ENCODE peak calls at places on chromosomes 16 and 17, in seven cellular contexts. Q, H, U, G, N, R and X are unnamed samples. For H3K36me3, the result is how much of the 10 kb centered on the place peaks cover.

GRCh38 chr17:57489321-57489720 is 233.0 kb downstream of the MSI2 start:
- DNase-seq in Q (no peak), U (peak), G (no peak), N (no peak), H (no peak), R (no peak), X (no peak)

GRCh38 chr16:85735946-85736345 is 14.9 kb downstream of the C16orf74 start:
- DNase-seq in G (no peak), U (no peak), H (no peak), N (no peak), R (no peak), Q (no peak), X (no peak)

GRCh38 chr17:79923974-79924638 is 84.9 kb upstream of the CBX4 start:
- DNase-seq in Q (no peak), U (no peak), G (no peak), R (no peak), N (no peak), H (no peak), X (no peak)

GRCh38 chr16:48446534-48446920 is 61.3 kb upstream of the SIAH1 start:
- DNase-seq in H (no peak), N (no peak), G (peak), Q (no peak), U (no peak), R (no peak), X (no peak)

GRCh38 chr16:76278976-76279375 is 1.8 kb downstream of the CNTNAP4 start:
- DNase-seq in U (no peak), H (no peak), R (no peak), Q (no peak), G (no peak), N (no peak), X (no peak)

GRCh38 chr17:14112407-14112806 is 43.1 kb downstream of the COX10 start:
- DNase-seq in R (no peak), Q (no peak), U (no peak), N (no peak), G (no peak), H (no peak), X (no peak)

GRCh38 chr16:11497329-11497805 is 89.4 kb downstream of the LITAF start:
- DNase-seq in N (peak), H (peak), U (peak), R (peak), Q (peak), G (peak), X (peak)

GRCh38 chr16:56684256-56684925 is 2.1 kb downstream of the MT1X start:
- DNase-seq in G (peak), R (no peak), H (no peak), Q (no peak), U (no peak), N (no peak), X (no peak)

GRCh38 chr17:82303944-82304808 is 13.2 kb downstream of the CD7 start:
- DNase-seq in U (no peak), H (no peak), G (no peak), R (peak), Q (no peak), N (no peak), X (no peak)

GRCh38 chr16:50152386-50152806 is 710 bp upstream of the TENT4B start:
- DNase-seq in N (no peak), G (peak), H (peak), R (no peak), U (no peak), Q (peak), X (no peak)

GRCh38 chr17:72034000-72034399 is 86.8 kb upstream of the SOX9 start:
- DNase-seq in Q (no peak), H (no peak), N (no peak), G (no peak), U (no peak), R (no peak), X (no peak)

GRCh38 chr17:36133629-36134259 is 30.1 kb downstream of the CCL4 start:
- DNase-seq in Q (no peak), G (no peak), N (no peak), R (no peak), H (no peak), U (no peak), X (no peak)

GRCh38 chr17:47810200-47810821 is 11.3 kb downstream of the OSBPL7 start:
- DNase-seq in H (peak), N (peak), R (peak), Q (peak), G (peak), U (peak), X (peak)

GRCh38 chr16:84614914-84615813 is 2.7 kb downstream of the COTL1 start:
- DNase-seq in R (no peak), U (no peak), Q (no peak), G (no peak), H (no peak), N (no peak), X (no peak)

GRCh38 chr17:14940112-14940945 is 324.8 kb downstream of the PMP22 start:
- DNase-seq in G (no peak), R (no peak), U (no peak), N (no peak), Q (no peak), H (no peak), X (no peak)

GRCh38 chr17:77829871-77830799 is 128.4 kb upstream of the TNRC6C start:
- DNase-seq in U (no peak), Q (no peak), R (peak), H (peak), N (peak), G (peak), X (no peak)

GRCh38 chr16:57606847-57607501 is 21.5 kb upstream of the ADGRG1 start:
- DNase-seq in Q (no peak), N (no peak), H (no peak), U (no peak), G (no peak), R (no peak), X (no peak)

GRCh38 chr17:4124994-4125393 is 17.8 kb downstream of the ZZEF1 start:
- DNase-seq in G (no peak), R (no peak), U (no peak), Q (no peak), H (no peak), N (no peak), X (no peak)

GRCh38 chr17:77690271-77691161 is 268.0 kb upstream of the TNRC6C start:
- DNase-seq in G (no peak), U (no peak), R (peak), Q (no peak), H (no peak), N (no peak), X (no peak)

GRCh38 chr17:76314392-76315227 is 6.5 kb upstream of the QRICH2 start:
- DNase-seq in H (peak), R (no peak), Q (no peak), G (peak), U (no peak), N (peak), X (peak)

GRCh38 chr17:76333673-76334505 is 19.8 kb downstream of the PRPSAP1 start:
- DNase-seq in R (no peak), U (no peak), H (no peak), N (no peak), G (peak), Q (no peak), X (no peak)

GRCh38 chr16:66662445-66663194 is 33.9 kb downstream of the CMTM4 start:
- DNase-seq in Q (no peak), U (no peak), H (peak), N (no peak), G (no peak), R (no peak), X (no peak)

GRCh38 chr17:4235372-4236279 is 28.2 kb downstream of the ANKFY1 start:
- DNase-seq in R (no peak), N (no peak), U (no peak), Q (no peak), G (no peak), H (peak), X (no peak)

GRCh38 chr16:51148674-51149228 is 2.3 kb downstream of the SALL1 start:
- DNase-seq in N (no peak), Q (no peak), H (peak), U (no peak), G (no peak), R (no peak), X (no peak)

GRCh38 chr17:33949100-33949499 is 306.0 kb upstream of the CCL2 start:
- DNase-seq in N (no peak), U (no peak), H (peak), G (no peak), Q (no peak), R (no peak), X (no peak)

GRCh38 chr17:55062921-55063320 is 94.4 kb downstream of the STXBP4 start:
- DNase-seq in G (no peak), U (peak), R (no peak), N (no peak), H (peak), Q (no peak), X (peak)

GRCh38 chr16:1759511-1759910 is 11.8 kb downstream of the NME3 start:
- DNase-seq in N (no peak), Q (no peak), G (no peak), U (no peak), R (no peak), H (no peak), X (no peak)

GRCh38 chr16:48164907-48165715 is 9.3 kb upstream of the ABCC12 start:
- DNase-seq in G (peak), N (peak), R (peak), Q (peak), H (peak), U (peak), X (peak)

GRCh38 chr17:69960755-69961154 is 114.3 kb upstream of the KCNJ16 start:
- DNase-seq in H (no peak), Q (no peak), U (no peak), R (no peak), N (peak), G (peak), X (no peak)

GRCh38 chr17:81036128-81036891 is 1.4 kb downstream of the BAIAP2 start:
- DNase-seq in N (peak), U (no peak), Q (no peak), R (no peak), H (peak), G (no peak), X (no peak)

GRCh38 chr17:39979865-39980401 is 674 bp upstream of the PSMD3 start:
- DNase-seq in H (peak), U (no peak), R (no peak), N (no peak), Q (no peak), G (no peak), X (no peak)

GRCh38 chr17:21394265-21394664 is 18.1 kb downstream of the KCNJ12 start:
- DNase-seq in N (no peak), H (peak), Q (no peak), U (peak), R (no peak), G (no peak), X (no peak)

GRCh38 chr17:8665681-8666080 is 35.2 kb upstream of the MYH10 start:
- DNase-seq in N (no peak), G (no peak), H (no peak), R (no peak), U (no peak), Q (no peak), X (no peak)

GRCh38 chr17:30788918-30789317 is 35.6 kb downstream of the CRLF3 start:
- DNase-seq in N (no peak), R (no peak), H (peak), G (no peak), U (no peak), Q (peak), X (no peak)

GRCh38 chr16:69017036-69017783 is 88.2 kb upstream of the HAS3 start:
- DNase-seq in H (peak), U (peak), R (no peak), Q (no peak), G (no peak), N (no peak), X (peak)

GRCh38 chr16:27475561-27475960 is 73.6 kb downstream of the IL21R start:
- DNase-seq in G (no peak), U (no peak), Q (no peak), H (peak), N (no peak), R (no peak), X (peak)

GRCh38 chr16:27476240-27476639 is 73.5 kb downstream of the GTF3C1 start:
- DNase-seq in N (no peak), Q (no peak), U (no peak), H (no peak), G (no peak), R (no peak), X (no peak)

GRCh38 chr16:27474041-27474440 is 72.1 kb downstream of the IL21R start:
- DNase-seq in G (no peak), U (no peak), H (no peak), Q (no peak), R (no peak), N (no peak), X (no peak)

GRCh38 chr16:27473101-27473900 is 71.3 kb downstream of the IL21R start:
- DNase-seq in H (no peak), N (no peak), U (no peak), G (no peak), R (no peak), Q (no peak), X (no peak)

GRCh38 chr16:27474921-27475320 is 72.9 kb downstream of the IL21R start:
- DNase-seq in R (no peak), Q (no peak), U (no peak), G (no peak), H (no peak), N (no peak), X (no peak)
- H3K36me3 ChIP-seq in R (half or more), Q (under half), U (under half), G (half or more), H (under half), N (half or more), X (under half)

DNA sequence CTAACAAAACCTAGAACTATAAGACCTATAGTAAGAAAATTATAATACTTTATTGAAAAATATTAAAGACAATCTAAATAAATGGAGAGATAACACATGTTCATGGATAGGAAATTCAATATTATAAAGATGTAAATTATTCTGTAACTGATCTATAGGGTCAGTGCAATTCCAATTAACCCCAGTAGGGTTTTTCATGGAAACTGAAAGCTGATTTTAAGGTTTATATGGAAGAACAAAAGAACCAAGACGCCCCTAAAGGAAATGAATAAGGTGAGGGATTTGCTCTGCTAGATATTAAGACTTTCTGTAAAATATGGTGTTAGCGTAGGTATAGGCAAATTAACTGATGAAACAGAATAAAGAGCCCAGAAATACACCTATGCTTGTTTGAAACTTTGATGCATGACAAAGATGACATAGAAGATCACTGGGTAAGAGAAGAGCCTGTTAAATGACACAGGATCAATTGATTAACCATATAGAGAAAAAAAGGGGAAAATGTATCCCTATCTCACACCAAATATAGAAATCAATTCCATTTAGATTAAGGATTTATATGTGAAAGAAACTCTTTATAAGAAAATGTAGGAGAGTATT is 3.0 kb downstream of the ICAM2 start:
- DNase-seq in U (no peak), Q (no peak), N (no peak), R (no peak), G (no peak), H (no peak), X (no peak)
- TF ChIP-seq CTCF in U (peak), Q (no peak), N (peak), R (peak), G (no peak), H (peak), X (no peak)

GRCh38 chr16:23485841-23486240 is 24.5 kb downstream of the GGA2 start:
- DNase-seq in G (no peak), Q (no peak), R (no peak), H (no peak), U (no peak), N (no peak), X (no peak)
- H3K36me3 ChIP-seq in G (half or more), Q (under half), R (half or more), H (under half), U (under half), N (half or more), X (under half)

DNA sequence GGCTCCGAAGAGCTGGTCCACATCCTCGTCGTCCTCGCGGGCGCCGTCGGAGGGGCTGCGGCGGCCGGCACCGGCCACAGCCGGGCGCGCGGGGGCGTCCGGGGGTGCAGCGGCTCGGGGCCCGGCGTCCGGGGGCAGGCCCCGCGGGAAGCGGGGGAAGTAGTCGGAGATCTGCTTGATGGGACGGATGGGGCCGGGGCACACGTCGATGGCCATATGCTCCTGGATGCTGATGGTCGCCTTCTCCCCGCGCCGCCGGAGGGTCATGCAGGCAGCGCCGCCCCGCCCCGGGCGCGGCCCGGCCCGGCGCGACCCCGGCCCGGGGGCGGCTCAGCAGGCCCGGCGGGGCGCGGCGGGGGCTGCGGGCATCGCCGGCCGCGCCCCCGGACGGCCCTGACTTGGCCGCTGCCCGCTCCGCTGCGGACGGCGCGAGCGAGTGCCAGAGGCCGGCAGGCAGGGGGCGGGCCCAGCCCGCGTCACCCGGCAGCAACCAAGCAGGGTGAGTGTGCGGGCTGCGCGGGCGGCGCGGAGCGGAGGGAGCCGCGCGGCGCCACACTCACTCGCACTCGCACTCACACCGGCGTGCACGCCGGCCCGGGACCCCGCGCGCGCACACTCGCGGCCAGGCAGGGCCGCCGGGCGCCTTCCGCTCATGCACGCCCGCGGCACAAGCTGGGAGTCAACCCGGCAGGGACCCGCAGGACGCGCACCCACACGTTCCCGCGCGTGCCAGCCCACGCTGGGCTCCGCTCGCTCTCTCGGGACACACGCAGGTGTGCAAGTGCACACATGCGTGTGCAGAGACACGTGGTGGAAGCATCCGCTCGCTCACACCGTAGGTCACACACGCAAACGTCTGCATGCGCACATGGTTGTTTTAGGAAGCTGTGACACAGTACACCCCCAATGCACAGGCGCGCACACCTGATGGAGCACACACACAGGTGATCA is at the start of gene DOC2B:
- DNase-seq in G (no peak), Q (peak), H (peak), U (no peak), R (peak), N (peak), X (no peak)
- TF ChIP-seq CTCF in G (no peak), Q (no peak), H (no peak), U (no peak), R (no peak), N (no peak), X (no peak)

GRCh38 chr16:3773663-3774062 is 56.3 kb upstream of the TRAP1 start:
- DNase-seq in H (no peak), G (no peak), U (no peak), R (no peak), N (no peak), Q (no peak), X (no peak)

GRCh38 chr16:3771513-3771912 is 54.2 kb upstream of the TRAP1 start:
- DNase-seq in N (no peak), Q (no peak), U (peak), G (no peak), H (no peak), R (no peak), X (no peak)

GRCh38 chr16:3774819-3775218 is 57.5 kb upstream of the TRAP1 start:
- DNase-seq in H (no peak), R (no peak), G (no peak), U (no peak), N (peak), Q (no peak), X (no peak)

GRCh38 chr16:3776316-3776715 is 59.0 kb upstream of the TRAP1 start:
- DNase-seq in H (no peak), U (no peak), N (no peak), R (peak), Q (peak), G (no peak), X (no peak)

DNA sequence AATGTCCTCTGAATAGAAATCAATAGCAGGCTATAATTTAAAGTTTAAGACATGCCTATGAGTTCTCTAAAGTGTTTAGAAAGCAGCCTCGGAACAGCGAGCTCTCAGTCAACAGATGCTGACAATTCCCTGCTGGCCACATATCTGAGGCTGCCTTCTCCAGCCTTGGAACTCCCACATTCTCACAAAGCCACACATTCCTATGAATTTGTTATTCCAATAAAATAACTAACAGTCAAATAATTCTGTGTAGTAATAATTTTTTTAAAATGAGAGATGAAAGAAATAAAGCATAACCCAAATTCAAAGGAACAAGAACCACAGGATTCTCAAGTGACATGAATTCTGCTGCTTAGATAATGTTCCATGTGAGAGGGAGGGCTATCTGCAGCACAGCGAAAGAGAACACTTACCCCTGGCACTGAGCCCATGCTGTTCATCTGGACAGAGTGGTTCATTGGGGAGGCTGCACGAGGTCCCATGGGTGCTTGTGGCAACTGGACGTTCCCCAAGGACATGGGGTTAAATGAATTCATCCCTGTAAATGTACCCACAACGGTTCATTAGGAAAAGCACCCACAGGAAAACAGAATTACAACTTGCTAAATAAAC is 56.9 kb upstream of the TRAP1 start:
- DNase-seq in U (no peak), N (peak), H (peak), R (no peak), G (no peak), Q (no peak), X (no peak)
- H3K36me3 ChIP-seq in U (under half), N (half or more), H (under half), R (half or more), G (under half), Q (under half), X (under half)

GRCh38 chr16:30534368-30535105 is at the start of gene ZNF747:
- DNase-seq in Q (peak), G (peak), N (peak), U (peak), R (peak), H (peak), X (no peak)
- TF ChIP-seq CTCF in Q (peak), G (no peak), N (no peak), U (peak), R (no peak), H (no peak), X (no peak)

GRCh38 chr16:20734782-20735181 is 6.8 kb downstream of the THUMPD1 start:
- DNase-seq in U (no peak), N (no peak), R (no peak), H (no peak), G (no peak), Q (no peak), X (no peak)
- H3K36me3 ChIP-seq in U (under half), N (half or more), R (half or more), H (under half), G (under half), Q (under half), X (under half)